ENCODE peak calls at places on chromosomes 3 and 15, in four cellular contexts. X, Q, M and R are unnamed samples.

GRCh38 chr15:88835646-88836045 is 32.4 kb downstream of the ACAN start:
- DNase-seq in X (no peak), Q (no peak), M (peak), R (no peak)

GRCh38 chr3:30943206-30943605 is 48.7 kb upstream of the GADL1 start:
- DNase-seq in X (no peak), Q (no peak), M (no peak), R (no peak)

GRCh38 chr3:104526901-104527401 is 839.8 kb upstream of the ALCAM start:
- DNase-seq in X (no peak), Q (no peak), M (no peak), R (no peak)

GRCh38 chr3:129553171-129553570 is 10.2 kb downstream of the H1-8 start:
- DNase-seq in X (no peak), Q (no peak), M (no peak), R (no peak)

GRCh38 chr15:62241135-62241770 is 76.2 kb upstream of the C2CD4B start:
- DNase-seq in X (no peak), Q (no peak), M (peak), R (peak)

GRCh38 chr15:49313650-49314049 is 109.4 kb upstream of the FGF7 start:
- DNase-seq in X (no peak), Q (no peak), M (peak), R (no peak)

GRCh38 chr3:170233532-170233931 is 11.3 kb downstream of the PRKCI start:
- DNase-seq in X (peak), Q (no peak), M (peak), R (no peak)

GRCh38 chr15:62391565-62392262 is 226.6 kb upstream of the C2CD4B start:
- DNase-seq in X (peak), Q (peak), M (peak), R (peak)

GRCh38 chr15:29698030-29698701 is 124.1 kb downstream of the TJP1 start:
- DNase-seq in X (peak), Q (no peak), M (peak), R (no peak)

GRCh38 chr15:60006203-60006782 is 2.2 kb downstream of the FOXB1 start:
- DNase-seq in X (peak), Q (no peak), M (peak), R (no peak)

GRCh38 chr3:113238503-113238902 is 27.1 kb downstream of the BOC start:
- DNase-seq in X (no peak), Q (no peak), M (no peak), R (no peak)

GRCh38 chr3:149101154-149101553 is 14.8 kb upstream of the HLTF start:
- DNase-seq in X (no peak), Q (no peak), M (no peak), R (no peak)

GRCh38 chr15:89362203-89363101 is 27.8 kb upstream of the POLG start:
- DNase-seq in X (no peak), Q (no peak), M (no peak), R (peak)

GRCh38 chr3:55817177-55817576 is 330.1 kb upstream of the WNT5A start:
- DNase-seq in X (no peak), Q (no peak), M (no peak), R (no peak)

GRCh38 chr15:40832903-40833302 is 4.4 kb upstream of the PPP1R14D start:
- DNase-seq in X (no peak), Q (no peak), M (no peak), R (no peak)

GRCh38 chr3:4751057-4752051 is 227.9 kb upstream of the BHLHE40 start:
- DNase-seq in X (peak), Q (no peak), M (peak), R (no peak)

GRCh38 chr15:38398134-38398533 is 55.8 kb upstream of the FAM98B start:
- DNase-seq in X (peak), Q (no peak), M (peak), R (no peak)

GRCh38 chr3:40213556-40213955 is 96.0 kb upstream of the EIF1B start:
- DNase-seq in X (no peak), Q (no peak), M (no peak), R (no peak)

GRCh38 chr15:100252779-100253417 is 88.9 kb downstream of the ADAMTS17 start:
- DNase-seq in X (no peak), Q (no peak), M (no peak), R (peak)

GRCh38 chr15:49415638-49416037 is 7.4 kb upstream of the FGF7 start:
- DNase-seq in X (peak), Q (no peak), M (peak), R (no peak)

GRCh38 chr3:71154846-71155245 is 428.7 kb downstream of the FOXP1 start:
- DNase-seq in X (no peak), Q (no peak), M (no peak), R (no peak)

GRCh38 chr15:52706091-52706490 is 26.9 kb upstream of the ATOSA start:
- DNase-seq in X (no peak), Q (no peak), M (no peak), R (no peak)

GRCh38 chr3:10448544-10448943 is 56.8 kb downstream of the ATP2B2 start:
- DNase-seq in X (no peak), Q (no peak), M (no peak), R (no peak)

GRCh38 chr3:73516656-73517055 is 108.1 kb downstream of the PDZRN3 start:
- DNase-seq in X (no peak), Q (no peak), M (no peak), R (no peak)

GRCh38 chr3:179613807-179614206 is 9.2 kb downstream of the NDUFB5 start:
- DNase-seq in X (peak), Q (no peak), M (no peak), R (no peak)

GRCh38 chr3:16873872-16874271 is 10.9 kb upstream of the PLCL2 start:
- DNase-seq in X (no peak), Q (no peak), M (no peak), R (no peak)

GRCh38 chr3:132507657-132508056 is 89.4 kb upstream of the ACKR4 start:
- DNase-seq in X (no peak), Q (no peak), M (peak), R (no peak)

GRCh38 chr15:38401101-38401500 is 52.8 kb upstream of the FAM98B start:
- DNase-seq in X (no peak), Q (no peak), M (no peak), R (no peak)

GRCh38 chr3:45606991-45607712 is 12.6 kb downstream of the LIMD1 start:
- DNase-seq in X (no peak), Q (no peak), M (no peak), R (no peak)

GRCh38 chr3:173404156-173404555 is 6.6 kb downstream of the NLGN1 start:
- DNase-seq in X (no peak), Q (no peak), M (no peak), R (no peak)

GRCh38 chr15:57340673-57341259 is 35.5 kb upstream of the CGNL1 start:
- DNase-seq in X (peak), Q (peak), M (peak), R (no peak)